ENCODE peak calls at places on chromosomes 11 and 22, in six cellular contexts. T, I, A, M, W and L are unnamed samples.
A peak's percentile ranks its signal among the peaks of the same experiment; 100 is the strongest.

GRCh38 chr11:112345166-112345565 is 84.5 kb upstream of the PLET1 start:
- DNase-seq in T (no peak), I (no peak), A (no peak), M (no peak), W (no peak), L (no peak)

GRCh38 chr11:44784438-44784760 is 57.6 kb downstream of the TSPAN18 start:
- DNase-seq in T (no peak), I (no peak), A (no peak), M (no peak), W (no peak), L (no peak)

GRCh38 chr22:37175414-37176144 is 12.5 kb downstream of the C1QTNF6 start:
- DNase-seq in T (no peak), I (no peak), A (no peak), M (no peak), W (no peak), L (no peak)

GRCh38 chr11:34987617-34988016 is 71.2 kb downstream of the PDHX start:
- DNase-seq in T (no peak), I (no peak), A (no peak), M (no peak), W (no peak), L (no peak)

GRCh38 chr22:44702479-44703219 is 645 bp downstream of the PRR5 start:
- DNase-seq in T (no peak), I (peak; percentile 46), A (peak; percentile 7), M (no peak), W (no peak), L (no peak)

GRCh38 chr22:25833676-25834075 is 91.7 kb downstream of the MYO18B start:
- DNase-seq in T (no peak), I (no peak), A (no peak), M (no peak), W (no peak), L (no peak)

GRCh38 chr11:47961383-47961782 is 19.0 kb upstream of the PTPRJ start:
- DNase-seq in T (no peak), I (no peak), A (no peak), M (peak; percentile 43), W (no peak), L (no peak)

GRCh38 chr11:12007769-12008737 is at the start of gene DKK3:
- DNase-seq in T (no peak), I (no peak), A (no peak), M (no peak), W (no peak), L (peak; percentile 76)

GRCh38 chr11:70105755-70106571 is 27.8 kb downstream of the ANO1 start:
- DNase-seq in T (no peak), I (no peak), A (no peak), M (no peak), W (no peak), L (no peak)

GRCh38 chr11:113587318-113587739 is 112.1 kb upstream of the DRD2 start:
- DNase-seq in T (no peak), I (no peak), A (no peak), M (no peak), W (no peak), L (no peak)

GRCh38 chr11:111303476-111303875 is 5.1 kb downstream of the POU2AF3 start:
- DNase-seq in T (no peak), I (no peak), A (no peak), M (no peak), W (no peak), L (no peak)

GRCh38 chr11:2793781-2794418 is 91.7 kb downstream of the CDKN1C start:
- DNase-seq in T (no peak), I (no peak), A (no peak), M (no peak), W (no peak), L (no peak)

GRCh38 chr11:9210922-9211320 is 54.2 kb downstream of the DENND5A start:
- DNase-seq in T (no peak), I (no peak), A (no peak), M (no peak), W (no peak), L (peak; percentile 89)

GRCh38 chr11:25068451-25068850 is 571.6 kb downstream of the LUZP2 start:
- DNase-seq in T (no peak), I (no peak), A (no peak), M (no peak), W (no peak), L (peak; percentile 87)

GRCh38 chr22:31093956-31094622 is 13.0 kb downstream of the SMTN start:
- DNase-seq in T (no peak), I (no peak), A (no peak), M (no peak), W (no peak), L (no peak)

GRCh38 chr11:116602637-116602942 is 170.2 kb downstream of the BUD13 start:
- DNase-seq in T (no peak), I (no peak), A (no peak), M (no peak), W (no peak), L (no peak)

GRCh38 chr11:120682866-120683265 is 171.3 kb downstream of the GRIK4 start:
- DNase-seq in T (no peak), I (no peak), A (no peak), M (no peak), W (no peak), L (no peak)

GRCh38 chr11:33652930-33653329 is 47.7 kb downstream of the C11orf91 start:
- DNase-seq in T (no peak), I (no peak), A (no peak), M (no peak), W (no peak), L (no peak)

GRCh38 chr11:68038718-68039525 is at the start of gene TCIRG1:
- DNase-seq in T (no peak), I (peak; percentile 23), A (peak; percentile 51), M (peak; percentile 49), W (no peak), L (peak; percentile 35)

GRCh38 chr11:86274999-86275398 is 27.0 kb upstream of the HIKESHI start:
- DNase-seq in T (no peak), I (no peak), A (no peak), M (no peak), W (no peak), L (no peak)

GRCh38 chr11:82732348-82732733 is 1.3 kb downstream of the FAM181B start:
- DNase-seq in T (no peak), I (no peak), A (no peak), M (no peak), W (no peak), L (no peak)

GRCh38 chr22:30214703-30215405 is 31.7 kb downstream of the LIF start:
- DNase-seq in T (no peak), I (peak; percentile 60), A (no peak), M (no peak), W (no peak), L (no peak)

DNA sequence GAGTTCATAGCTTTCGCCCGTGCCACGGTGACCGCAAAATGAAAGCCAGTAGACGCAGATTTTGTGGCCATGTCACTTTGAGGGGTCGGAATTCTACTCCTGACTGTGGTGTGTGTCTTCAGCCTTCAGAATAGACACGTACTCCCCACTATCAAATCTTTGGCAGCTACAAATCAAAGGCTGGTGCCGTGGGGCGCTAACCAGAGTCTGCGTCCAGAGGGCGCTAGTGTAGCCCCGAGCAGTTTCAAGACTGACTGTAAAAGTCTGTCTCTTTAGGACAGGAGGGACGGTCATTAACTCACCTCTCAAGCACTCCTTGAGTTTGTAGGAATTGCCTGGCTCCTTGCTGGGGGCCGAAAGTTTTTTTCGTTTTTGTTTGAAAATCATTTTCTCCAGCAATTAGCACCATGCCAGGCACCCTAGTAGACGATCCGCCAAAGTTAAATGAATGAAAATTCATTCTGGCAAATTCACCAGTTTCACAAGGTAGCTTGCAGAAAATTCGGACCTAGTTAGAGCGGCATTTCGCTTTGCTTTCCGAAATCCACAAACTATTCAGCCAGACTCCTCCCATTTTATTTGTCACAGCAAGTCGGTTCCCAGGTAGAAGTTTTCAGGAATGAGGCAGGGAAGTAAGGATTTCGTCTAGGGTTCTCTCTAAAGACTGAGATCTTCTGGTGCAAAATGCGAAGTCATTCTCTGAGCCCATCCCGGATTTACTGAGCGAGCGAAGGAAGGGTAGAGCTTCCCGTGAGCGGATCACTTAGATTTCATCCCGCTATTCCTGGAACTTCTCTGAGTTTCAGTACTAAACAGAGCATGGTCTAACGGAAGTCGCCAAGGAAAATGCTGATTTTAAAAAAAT is 2.8 kb upstream of the CALCA start:
- DNase-seq in T (no peak), I (no peak), A (peak; percentile 53), M (peak; percentile 54), W (no peak), L (no peak)
- TF ChIP-seq CTCF in T (peak; percentile 13), I (peak; percentile 54), A (peak; percentile 66), M (peak; percentile 95), W (peak; percentile 88), L (peak; percentile 66)

DNA sequence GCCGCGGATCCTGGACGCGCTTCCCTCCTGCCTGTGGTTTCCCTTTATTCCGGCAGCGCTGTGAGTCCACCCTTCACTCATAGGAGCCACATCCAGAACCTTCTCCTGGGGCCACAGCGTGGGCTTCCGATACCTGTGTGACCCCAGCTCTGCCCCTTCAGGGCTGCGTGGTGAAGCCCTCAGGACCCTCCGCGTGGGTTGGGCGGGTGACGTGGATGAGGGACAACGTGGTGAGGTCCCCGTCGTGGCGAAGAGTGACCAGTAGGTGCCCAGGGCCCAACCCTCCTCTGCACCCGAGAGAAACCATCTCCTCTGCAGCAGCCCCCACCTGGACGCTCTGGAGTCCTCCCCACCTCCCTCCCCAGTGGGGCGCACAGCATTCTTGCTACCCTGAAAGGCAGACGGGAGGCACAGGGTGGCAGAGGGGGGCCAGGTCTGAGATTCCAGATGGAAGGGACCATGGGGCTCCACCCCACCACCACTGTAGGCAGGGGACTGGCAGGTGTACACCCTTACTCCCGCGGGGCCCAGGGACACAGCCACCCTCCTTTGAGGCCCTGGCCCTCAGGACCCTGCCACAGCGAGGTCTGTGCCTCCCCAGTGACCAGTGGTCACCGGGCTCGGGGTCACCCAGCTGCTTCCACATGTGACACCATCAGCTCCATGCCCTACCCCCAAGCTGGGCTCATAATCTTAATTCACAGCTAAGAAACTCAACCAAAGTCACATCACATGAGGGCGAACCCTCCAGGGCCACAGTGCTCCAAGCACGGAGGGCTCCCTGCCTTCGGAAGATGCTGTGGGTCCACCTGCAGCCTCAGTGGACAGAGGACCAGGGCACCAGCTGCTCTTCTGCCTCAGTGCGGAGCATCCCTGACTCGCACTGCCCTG is 3.4 kb upstream of the ZBED4 start:
- DNase-seq in T (no peak), I (no peak), A (no peak), M (no peak), W (no peak), L (no peak)
- H3K27me3 ChIP-seq in T (peaks cover 16% of the 10 kb centered on the region), I (no peaks in the 10 kb centered on the region), A (no peaks in the 10 kb centered on the region), M (no peaks in the 10 kb centered on the region), W (peaks cover 40% of the 10 kb centered on the region), L (peaks cover 60% of the 10 kb centered on the region)

DNA sequence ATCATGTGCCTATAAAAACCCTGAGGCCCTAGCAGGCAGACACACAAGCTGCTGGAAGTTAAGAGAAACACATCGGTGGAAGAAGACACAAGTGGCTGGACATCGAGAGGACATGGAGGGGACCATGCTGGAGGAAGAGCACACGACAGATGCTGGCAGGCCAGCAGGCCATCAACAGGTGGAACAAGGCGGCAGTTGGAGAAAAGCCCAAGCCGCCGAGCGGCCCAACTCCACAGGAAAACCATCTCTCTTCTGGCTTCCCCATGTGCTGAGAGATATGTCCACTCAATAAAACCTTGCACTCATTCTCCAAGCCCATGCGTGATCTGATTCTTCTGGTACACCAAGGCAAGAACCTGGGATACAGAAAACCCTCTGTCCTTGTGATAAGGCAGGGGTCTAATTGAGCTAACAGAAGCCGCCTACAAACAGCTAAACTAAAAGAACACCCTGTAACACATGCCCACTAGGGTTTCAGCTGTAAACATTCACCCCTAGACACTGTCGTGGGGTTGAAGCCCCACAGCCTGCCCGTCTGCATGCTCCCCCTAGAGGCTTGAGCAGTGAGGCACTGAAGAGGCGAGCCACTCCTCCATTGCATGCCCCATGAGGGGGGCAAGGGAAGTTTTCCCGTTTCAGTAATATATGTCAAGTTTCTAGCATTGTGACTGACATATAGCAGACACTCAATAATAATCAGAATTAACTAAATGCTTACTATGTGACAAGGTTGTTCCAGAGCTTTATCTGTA is 39.0 kb upstream of the MMP20 start:
- DNase-seq in T (no peak), I (peak; percentile 14), A (no peak), M (peak; percentile 13), W (no peak), L (no peak)
- TF ChIP-seq CTCF in T (no peak), I (peak; percentile 52), A (no peak), M (peak; percentile 81), W (peak; percentile 16), L (peak; percentile 47)

GRCh38 chr22:26990503-26991189 is 333.3 kb downstream of the MIAT start:
- DNase-seq in T (no peak), I (no peak), A (no peak), M (no peak), W (no peak), L (no peak)
- H3K27me3 ChIP-seq in T (no peaks in the 10 kb centered on the region), I (no peaks in the 10 kb centered on the region), A (no peaks in the 10 kb centered on the region), M (peaks cover 82% of the 10 kb centered on the region), W (no peaks in the 10 kb centered on the region), L (peaks cover 13% of the 10 kb centered on the region)